ENCODE peak calls at places on chromosome 4, in six cellular contexts. P, K, Q, T, N and U are unnamed samples.

GRCh38 chr4:150699599-150699998 is 117.6 kb downstream of the MAB21L2 start:
- DNase-seq in P (peak; percentile 37), K (no peak), N (no peak), T (no peak), Q (no peak), U (no peak)

GRCh38 chr4:118746251-118746919 is 61.2 kb downstream of the METTL14 start:
- DNase-seq in K (no peak), Q (no peak), N (peak; percentile 46), T (no peak), P (no peak), U (no peak)

GRCh38 chr4:66489783-66490452 is 819.6 kb upstream of the EPHA5 start:
- DNase-seq in Q (no peak), K (peak; percentile 40), N (peak; percentile 81), T (peak; percentile 79), P (peak; percentile 96), U (no peak)

GRCh38 chr4:117941611-117942010 is 92.7 kb upstream of the NDST3 start:
- DNase-seq in Q (no peak), T (no peak), N (no peak), K (no peak), P (no peak), U (no peak)

GRCh38 chr4:156894234-156894633 is 77.4 kb downstream of the PDGFC start:
- DNase-seq in Q (no peak), P (no peak), N (no peak), T (no peak), K (no peak), U (no peak)

GRCh38 chr4:145731026-145731425 is 51.1 kb downstream of the C4orf51 start:
- DNase-seq in Q (no peak), N (peak; percentile 30), P (peak; percentile 19), K (no peak), T (peak; percentile 69), U (no peak)

GRCh38 chr4:10022346-10023049 is 1.2 kb upstream of the SLC2A9 start:
- DNase-seq in P (no peak), Q (no peak), N (no peak), T (no peak), K (no peak), U (no peak)

GRCh38 chr4:153205757-153206156 is 1.5 kb downstream of the TRIM2 start:
- DNase-seq in Q (no peak), P (peak; percentile 76), T (peak; percentile 37), K (peak; percentile 62), N (peak; percentile 37), U (no peak)

GRCh38 chr4:158710814-158711213 is 12.4 kb downstream of the PPID start:
- DNase-seq in P (peak; percentile 19), K (no peak), N (peak; percentile 29), T (peak; percentile 14), Q (no peak), U (no peak)

GRCh38 chr4:84470204-84470785 is 28.8 kb downstream of the NKX6-1 start:
- DNase-seq in P (no peak), T (no peak), K (no peak), Q (no peak), N (no peak), U (no peak)

GRCh38 chr4:156335721-156336120 is 382.1 kb upstream of the CTSO start:
- DNase-seq in Q (no peak), N (no peak), T (no peak), K (no peak), P (no peak), U (no peak)

GRCh38 chr4:83490876-83491450 is 6.1 kb upstream of the ABRAXAS1 start:
- DNase-seq in Q (peak; percentile 54), P (peak; percentile 50), K (peak; percentile 63), T (peak; percentile 41), N (peak; percentile 48), U (no peak)

GRCh38 chr4:126137782-126138170 is 823.0 kb downstream of the FAT4 start:
- DNase-seq in K (no peak), T (no peak), N (no peak), P (no peak), Q (no peak), U (no peak)

GRCh38 chr4:76301068-76301774 is 5.3 kb upstream of the STBD1 start:
- DNase-seq in T (peak; percentile 90), Q (peak; percentile 78), P (peak; percentile 88), N (peak; percentile 48), K (peak; percentile 64), U (no peak)

GRCh38 chr4:23614284-23614892 is 275.5 kb downstream of the PPARGC1A start:
- DNase-seq in N (peak; percentile 42), K (no peak), Q (peak; percentile 5), P (peak; percentile 43), T (peak; percentile 35), U (no peak)
- TF ChIP-seq CTCF in N (peak; percentile 22), K (no peak), Q (peak; percentile 10), P (peak; percentile 36), T (peak; percentile 41), U (no peak)

GRCh38 chr4:73868206-73869129 is 725 bp upstream of the CXCL1 start:
- DNase-seq in T (peak; percentile 54), K (no peak), P (peak; percentile 24), N (no peak), Q (no peak), U (no peak)

GRCh38 chr4:73869130-73870055 is at the start of gene CXCL1:
- DNase-seq in Q (no peak), P (peak; percentile 56), T (peak; percentile 50), K (peak; percentile 14), N (peak; percentile 63), U (no peak)

GRCh38 chr4:73866236-73866635 is 3.0 kb upstream of the CXCL1 start:
- DNase-seq in N (no peak), T (no peak), K (no peak), Q (no peak), P (no peak), U (no peak)

GRCh38 chr4:73865697-73866096 is 3.5 kb upstream of the CXCL1 start:
- DNase-seq in T (no peak), K (no peak), P (no peak), Q (no peak), N (no peak), U (no peak)

GRCh38 chr4:73867783-73868182 is 1.4 kb upstream of the CXCL1 start:
- DNase-seq in P (peak; percentile 97), Q (no peak), K (peak; percentile 42), N (no peak), T (peak; percentile 19), U (no peak)
- TF ChIP-seq CTCF in P (peak; percentile 65), Q (no peak), K (no peak), N (no peak), T (no peak), U (no peak)

GRCh38 chr4:26804451-26804850 is 56.2 kb upstream of the STIM2 start:
- DNase-seq in P (no peak), N (no peak), K (no peak), Q (no peak), T (no peak), U (no peak)
- TF ChIP-seq CTCF in P (no peak), N (no peak), K (no peak), Q (no peak), T (no peak), U (no peak)

DNA sequence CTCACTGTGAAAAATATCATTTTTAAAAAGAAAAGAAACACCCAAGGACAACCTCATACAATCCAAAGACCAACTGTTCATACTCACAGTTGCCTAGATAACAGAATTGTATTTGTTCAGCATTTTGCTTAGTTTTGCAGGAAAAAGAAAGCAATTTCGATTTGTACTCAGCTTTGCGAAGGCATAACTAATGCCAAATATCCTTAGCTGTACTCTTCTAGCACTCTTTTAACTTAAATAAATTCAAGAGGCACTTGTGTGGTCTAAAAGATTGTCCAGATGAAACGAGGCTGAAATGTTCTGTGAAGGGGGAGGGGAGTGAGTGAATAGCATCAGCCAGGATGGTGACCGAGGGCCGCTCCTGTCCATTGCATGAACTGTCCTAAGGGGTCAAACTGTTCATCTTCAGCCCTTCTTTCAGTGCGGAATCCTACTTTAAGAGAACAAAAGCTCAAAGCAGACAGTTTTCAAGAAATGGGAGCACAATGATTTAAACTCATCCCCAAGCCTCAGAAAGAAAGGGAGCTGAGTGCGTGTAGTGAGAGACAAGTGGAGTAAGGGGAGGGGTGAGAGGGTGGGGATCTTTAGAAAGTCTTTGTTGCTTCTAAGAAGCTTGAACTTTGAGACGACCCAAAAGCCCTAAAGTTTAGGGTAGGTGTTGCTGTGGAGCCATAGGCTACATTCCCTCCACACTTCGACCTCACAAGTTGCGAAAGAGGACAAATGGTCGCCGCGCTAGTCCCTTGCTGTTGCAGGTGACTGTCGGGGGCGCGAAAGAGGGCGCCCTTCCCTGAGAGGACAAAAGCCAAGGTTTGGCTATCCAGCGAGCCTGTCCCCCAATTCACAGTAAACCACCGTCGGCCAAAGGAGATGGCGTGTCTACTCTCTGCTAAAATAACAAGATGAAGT is 4.0 kb upstream of the NEUROG2 start:
- DNase-seq in K (no peak), P (no peak), N (no peak), T (no peak), Q (no peak), U (no peak)
- TF ChIP-seq CTCF in K (no peak), P (no peak), N (no peak), T (no peak), Q (peak; percentile 47), U (no peak)

GRCh38 chr4:12674184-12674583 is 810.0 kb downstream of the RAB28 start:
- DNase-seq in T (no peak), K (no peak), N (no peak), Q (no peak), P (no peak), U (no peak)

GRCh38 chr4:12679217-12679616 is 804.9 kb downstream of the RAB28 start:
- DNase-seq in N (peak; percentile 2), Q (peak; percentile 2), P (peak; percentile 1), T (no peak), K (no peak), U (no peak)
- TF ChIP-seq CTCF in N (peak; percentile 28), Q (no peak), P (peak; percentile 38), T (no peak), K (no peak), U (no peak)

GRCh38 chr4:116180056-116180690 is 905.2 kb downstream of the TRAM1L1 start:
- DNase-seq in K (peak; percentile 14), Q (peak; percentile 12), P (peak; percentile 24), T (peak; percentile 15), N (peak; percentile 5), U (no peak)
- TF ChIP-seq CTCF in K (peak; percentile 52), Q (peak; percentile 45), P (peak; percentile 68), T (peak; percentile 51), N (no peak), U (no peak)

DNA sequence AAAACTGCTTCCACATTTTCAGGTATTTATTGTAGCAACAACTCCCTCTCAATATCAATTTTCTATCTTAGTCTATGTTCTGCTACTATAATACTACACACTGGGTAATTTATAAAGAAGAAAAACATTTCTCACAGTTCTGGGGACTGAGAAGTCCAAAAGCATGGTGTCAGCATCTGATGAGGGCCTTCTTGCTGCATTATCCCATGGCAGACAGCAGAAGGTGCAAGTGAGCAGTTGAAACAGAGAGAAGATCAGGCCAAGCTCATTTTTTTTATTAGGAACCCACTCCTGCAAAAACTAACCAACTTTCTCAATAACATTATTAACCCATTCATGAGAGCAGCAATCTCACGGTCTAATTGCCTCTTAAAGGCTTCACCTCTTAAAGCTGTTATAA is 376.0 kb downstream of the RAB28 start:
- DNase-seq in N (no peak), P (no peak), Q (no peak), T (no peak), K (no peak), U (no peak)
- TF ChIP-seq CTCF in N (no peak), P (peak; percentile 9), Q (peak; percentile 9), T (no peak), K (no peak), U (no peak)